ENCODE peak calls at places on chromosomes 7 and 10, in six cellular contexts. One of them, this sample, is unnamed.

GRCh38 chr7:56074371-56074791 is 10.3 kb downstream of the SUMF2 start:
- DNase-seq in A549: peak
- DNase-seq in endothelial cell of umbilical vein: peak
- DNase-seq in HepG2: peak
- DNase-seq in H1: peak
- DNase-seq in K562: peak
- DNase-seq in this sample: peak

GRCh38 chr7:154916381-154917213 is 86.3 kb downstream of the PAXIP1 start:
- DNase-seq in A549: no peak
- DNase-seq in endothelial cell of umbilical vein: no peak
- DNase-seq in HepG2: no peak
- DNase-seq in H1: no peak
- DNase-seq in K562: no peak
- DNase-seq in this sample: no peak

GRCh38 chr10:30178565-30178964 is 119.2 kb upstream of the JCAD start:
- DNase-seq in A549: no peak
- DNase-seq in endothelial cell of umbilical vein: no peak
- DNase-seq in HepG2: no peak
- DNase-seq in H1: no peak
- DNase-seq in K562: no peak
- DNase-seq in this sample: no peak

GRCh38 chr10:71302874-71303568 is 16.0 kb upstream of the SLC29A3 start:
- DNase-seq in A549: peak
- DNase-seq in endothelial cell of umbilical vein: peak
- DNase-seq in HepG2: peak
- DNase-seq in H1: no peak
- DNase-seq in K562: peak
- DNase-seq in this sample: no peak

GRCh38 chr7:18265611-18266281 is 229.8 kb upstream of the HDAC9 start:
- DNase-seq in A549: no peak
- DNase-seq in endothelial cell of umbilical vein: no peak
- DNase-seq in HepG2: no peak
- DNase-seq in H1: no peak
- DNase-seq in K562: no peak
- DNase-seq in this sample: no peak

GRCh38 chr7:1899201-1899600 is 229.1 kb downstream of the ELFN1 start:
- DNase-seq in A549: no peak
- DNase-seq in endothelial cell of umbilical vein: no peak
- DNase-seq in HepG2: no peak
- DNase-seq in H1: no peak
- DNase-seq in K562: no peak
- DNase-seq in this sample: no peak

GRCh38 chr10:11874568-11875182 is 51.5 kb downstream of the PROSER2 start:
- DNase-seq in A549: no peak
- DNase-seq in endothelial cell of umbilical vein: peak
- DNase-seq in HepG2: peak
- DNase-seq in H1: no peak
- DNase-seq in K562: peak
- DNase-seq in this sample: peak

GRCh38 chr10:22634606-22635467 is 79.5 kb downstream of the PIP4K2A start:
- DNase-seq in A549: no peak
- DNase-seq in endothelial cell of umbilical vein: no peak
- DNase-seq in HepG2: no peak
- DNase-seq in H1: no peak
- DNase-seq in K562: no peak
- DNase-seq in this sample: no peak

GRCh38 chr7:149790754-149791360 is 17.5 kb upstream of the ZNF467 start:
- DNase-seq in A549: no peak
- DNase-seq in endothelial cell of umbilical vein: no peak
- DNase-seq in HepG2: no peak
- DNase-seq in H1: no peak
- DNase-seq in K562: no peak
- DNase-seq in this sample: no peak

GRCh38 chr7:106110238-106110560 is 1.9 kb downstream of the SYPL1 start:
- DNase-seq in A549: no peak
- DNase-seq in endothelial cell of umbilical vein: peak
- DNase-seq in HepG2: no peak
- DNase-seq in H1: no peak
- DNase-seq in K562: no peak
- DNase-seq in this sample: no peak

GRCh38 chr7:143901360-143901709 is 641 bp downstream of the TCAF1 start:
- DNase-seq in A549: peak
- DNase-seq in endothelial cell of umbilical vein: no peak
- DNase-seq in HepG2: peak
- DNase-seq in H1: no peak
- DNase-seq in K562: no peak
- DNase-seq in this sample: no peak

GRCh38 chr10:84293574-84294016 is 34.8 kb upstream of the CCSER2 start:
- DNase-seq in A549: no peak
- DNase-seq in endothelial cell of umbilical vein: no peak
- DNase-seq in HepG2: no peak
- DNase-seq in H1: no peak
- DNase-seq in K562: peak
- DNase-seq in this sample: no peak

GRCh38 chr7:108026116-108026515 is 23.2 kb upstream of the LAMB1 start:
- DNase-seq in A549: no peak
- DNase-seq in endothelial cell of umbilical vein: no peak
- DNase-seq in HepG2: no peak
- DNase-seq in H1: no peak
- DNase-seq in K562: no peak
- DNase-seq in this sample: no peak

GRCh38 chr10:132163278-132163765 is 23.4 kb upstream of the DPYSL4 start:
- DNase-seq in A549: peak
- DNase-seq in endothelial cell of umbilical vein: no peak
- DNase-seq in HepG2: peak
- DNase-seq in H1: peak
- DNase-seq in K562: peak
- DNase-seq in this sample: peak

GRCh38 chr10:131015271-131015670 is 296.2 kb downstream of the TCERG1L start:
- DNase-seq in A549: no peak
- DNase-seq in endothelial cell of umbilical vein: no peak
- DNase-seq in HepG2: no peak
- DNase-seq in H1: no peak
- DNase-seq in K562: no peak
- DNase-seq in this sample: no peak

GRCh38 chr7:151426486-151426905 is 13.4 kb downstream of the CRYGN start:
- DNase-seq in A549: peak
- DNase-seq in endothelial cell of umbilical vein: peak
- DNase-seq in HepG2: no peak
- DNase-seq in H1: no peak
- DNase-seq in K562: no peak
- DNase-seq in this sample: no peak

GRCh38 chr10:7424315-7424714 is 13.5 kb upstream of the SFMBT2 start:
- DNase-seq in A549: no peak
- DNase-seq in endothelial cell of umbilical vein: no peak
- DNase-seq in HepG2: no peak
- DNase-seq in H1: no peak
- DNase-seq in K562: no peak
- DNase-seq in this sample: peak

GRCh38 chr10:14142631-14143270 is 188.0 kb downstream of the FRMD4A start:
- DNase-seq in A549: no peak
- DNase-seq in endothelial cell of umbilical vein: no peak
- DNase-seq in HepG2: no peak
- DNase-seq in H1: no peak
- DNase-seq in K562: no peak
- DNase-seq in this sample: no peak

GRCh38 chr10:79329529-79329928 is 17.7 kb upstream of the PPIF start:
- DNase-seq in A549: no peak
- DNase-seq in endothelial cell of umbilical vein: no peak
- DNase-seq in HepG2: no peak
- DNase-seq in H1: no peak
- DNase-seq in K562: no peak
- DNase-seq in this sample: no peak

GRCh38 chr7:139848274-139848673 is 19.2 kb downstream of the TBXAS1 start:
- DNase-seq in A549: no peak
- DNase-seq in endothelial cell of umbilical vein: no peak
- DNase-seq in HepG2: no peak
- DNase-seq in H1: no peak
- DNase-seq in K562: no peak
- DNase-seq in this sample: no peak

GRCh38 chr10:48547061-48547895 is 57.6 kb downstream of the ARHGAP22 start:
- DNase-seq in A549: no peak
- DNase-seq in endothelial cell of umbilical vein: no peak
- DNase-seq in HepG2: no peak
- DNase-seq in H1: no peak
- DNase-seq in K562: no peak
- DNase-seq in this sample: no peak

GRCh38 chr10:69334258-69335062 is 56.2 kb downstream of the HK1 start:
- DNase-seq in A549: no peak
- DNase-seq in endothelial cell of umbilical vein: no peak
- DNase-seq in HepG2: no peak
- DNase-seq in H1: no peak
- DNase-seq in K562: peak
- DNase-seq in this sample: no peak

GRCh38 chr10:108970016-108970415 is 953.3 kb downstream of the XPNPEP1 start:
- DNase-seq in A549: no peak
- DNase-seq in endothelial cell of umbilical vein: no peak
- DNase-seq in HepG2: no peak
- DNase-seq in H1: peak
- DNase-seq in K562: no peak
- DNase-seq in this sample: peak

DNA sequence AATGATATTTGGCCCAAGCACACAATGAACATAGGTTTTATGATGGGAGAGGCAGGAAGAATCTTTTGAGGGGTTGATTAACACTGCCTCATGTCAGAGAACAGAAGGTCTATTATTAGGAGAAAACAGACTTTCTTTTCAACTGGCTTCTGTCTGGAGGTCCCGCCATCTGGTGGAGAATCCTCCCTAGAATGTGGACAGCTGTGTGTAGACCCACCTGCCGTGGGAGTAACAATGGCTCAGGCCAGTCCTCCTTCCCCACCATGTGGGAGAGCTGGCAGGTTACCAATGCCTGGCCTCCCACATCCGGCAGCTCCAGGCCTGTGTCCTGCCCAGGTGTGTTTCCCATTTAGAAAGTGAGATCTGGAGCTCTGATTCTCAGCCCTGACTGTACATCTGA is 70.4 kb upstream of the AOAH start:
- DNase-seq in A549: no peak
- DNase-seq in endothelial cell of umbilical vein: no peak
- DNase-seq in HepG2: peak
- DNase-seq in H1: no peak
- DNase-seq in K562: no peak
- DNase-seq in this sample: peak
- TF ChIP-seq JUN in A549: no peak
- TF ChIP-seq JUN in endothelial cell of umbilical vein: no peak
- TF ChIP-seq JUN in HepG2: no peak
- TF ChIP-seq JUN in H1: no peak
- TF ChIP-seq JUN in K562: no peak
- TF ChIP-seq JUN in this sample: no peak

GRCh38 chr7:98683514-98683913 is 66.4 kb downstream of the NPTX2 start:
- DNase-seq in A549: no peak
- DNase-seq in endothelial cell of umbilical vein: no peak
- DNase-seq in HepG2: no peak
- DNase-seq in H1: no peak
- DNase-seq in K562: no peak
- DNase-seq in this sample: no peak

GRCh38 chr7:98681951-98682350 is 64.9 kb downstream of the NPTX2 start:
- DNase-seq in A549: no peak
- DNase-seq in endothelial cell of umbilical vein: no peak
- DNase-seq in HepG2: no peak
- DNase-seq in H1: no peak
- DNase-seq in K562: no peak
- DNase-seq in this sample: no peak

GRCh38 chr7:98679741-98680140 is 62.7 kb downstream of the NPTX2 start:
- DNase-seq in A549: no peak
- DNase-seq in endothelial cell of umbilical vein: no peak
- DNase-seq in HepG2: no peak
- DNase-seq in H1: no peak
- DNase-seq in K562: no peak
- DNase-seq in this sample: no peak

GRCh38 chr7:98678215-98678614 is 61.1 kb downstream of the NPTX2 start:
- DNase-seq in A549: no peak
- DNase-seq in endothelial cell of umbilical vein: no peak
- DNase-seq in HepG2: no peak
- DNase-seq in H1: no peak
- DNase-seq in K562: no peak
- DNase-seq in this sample: no peak

GRCh38 chr7:98681496-98681895 is 64.4 kb downstream of the NPTX2 start:
- DNase-seq in A549: no peak
- DNase-seq in endothelial cell of umbilical vein: no peak
- DNase-seq in HepG2: no peak
- DNase-seq in H1: no peak
- DNase-seq in K562: no peak
- DNase-seq in this sample: no peak
- TF ChIP-seq JUN in A549: no peak
- TF ChIP-seq JUN in endothelial cell of umbilical vein: no peak
- TF ChIP-seq JUN in HepG2: no peak
- TF ChIP-seq JUN in H1: no peak
- TF ChIP-seq JUN in K562: no peak
- TF ChIP-seq JUN in this sample: no peak

GRCh38 chr10:80708185-80708584 is 170.5 kb downstream of the SH2D4B start:
- DNase-seq in A549: no peak
- DNase-seq in endothelial cell of umbilical vein: no peak
- DNase-seq in HepG2: no peak
- DNase-seq in H1: no peak
- DNase-seq in K562: no peak
- DNase-seq in this sample: no peak
- TF ChIP-seq JUN in A549: no peak
- TF ChIP-seq JUN in endothelial cell of umbilical vein: no peak
- TF ChIP-seq JUN in HepG2: no peak
- TF ChIP-seq JUN in H1: no peak
- TF ChIP-seq JUN in K562: no peak
- TF ChIP-seq JUN in this sample: no peak

GRCh38 chr7:51062222-51062987 is 254.2 kb downstream of the COBL start:
- DNase-seq in A549: no peak
- DNase-seq in endothelial cell of umbilical vein: no peak
- DNase-seq in HepG2: no peak
- DNase-seq in H1: no peak
- DNase-seq in K562: no peak
- DNase-seq in this sample: no peak

GRCh38 chr7:51055039-51055840 is 261.4 kb downstream of the COBL start:
- DNase-seq in A549: no peak
- DNase-seq in endothelial cell of umbilical vein: no peak
- DNase-seq in HepG2: no peak
- DNase-seq in H1: no peak
- DNase-seq in K562: no peak
- DNase-seq in this sample: no peak

GRCh38 chr7:51058764-51059163 is 257.8 kb downstream of the COBL start:
- DNase-seq in A549: no peak
- DNase-seq in endothelial cell of umbilical vein: no peak
- DNase-seq in HepG2: no peak
- DNase-seq in H1: no peak
- DNase-seq in K562: no peak
- DNase-seq in this sample: no peak

GRCh38 chr7:51060536-51060935 is 256.1 kb downstream of the COBL start:
- DNase-seq in A549: no peak
- DNase-seq in endothelial cell of umbilical vein: no peak
- DNase-seq in HepG2: no peak
- DNase-seq in H1: no peak
- DNase-seq in K562: no peak
- DNase-seq in this sample: no peak

DNA sequence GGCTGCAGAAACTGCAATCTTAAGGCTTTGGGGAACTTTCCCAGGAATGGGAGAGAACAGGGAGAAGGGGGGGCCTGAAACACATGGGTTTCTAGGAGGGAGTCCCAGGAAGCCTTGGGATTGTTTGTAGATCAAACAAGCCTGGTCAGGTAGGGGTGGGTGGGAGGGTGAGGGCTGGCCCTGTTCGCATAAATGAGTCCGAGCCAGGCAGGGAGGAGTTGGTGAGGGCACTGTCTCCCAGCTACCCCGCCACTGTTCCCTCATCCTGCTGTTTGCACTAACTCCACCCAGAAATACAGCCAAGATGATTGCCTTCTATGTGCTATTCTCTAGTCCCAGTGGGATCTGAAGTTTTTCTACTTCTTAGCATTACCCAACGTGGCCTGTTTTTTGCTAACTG is 257.1 kb downstream of the COBL start:
- DNase-seq in A549: no peak
- DNase-seq in endothelial cell of umbilical vein: no peak
- DNase-seq in HepG2: no peak
- DNase-seq in H1: no peak
- DNase-seq in K562: no peak
- DNase-seq in this sample: no peak
- TF ChIP-seq JUN in A549: no peak
- TF ChIP-seq JUN in endothelial cell of umbilical vein: no peak
- TF ChIP-seq JUN in HepG2: no peak
- TF ChIP-seq JUN in H1: no peak
- TF ChIP-seq JUN in K562: no peak
- TF ChIP-seq JUN in this sample: no peak

This sample was measured in WTC11.